ENCODE peak calls at places on chromosomes 1 and 21, in seven cellular contexts. F, K, G, E, N, Y and Q are unnamed samples.

GRCh38 chr21:45991606-45992301 is 10.2 kb downstream of the COL6A1 start:
- DNase-seq in F (no peak), K (no peak), G (no peak), E (no peak), N (no peak), Y (no peak), Q (no peak)

GRCh38 chr1:199691540-199691939 is 336.0 kb upstream of the NR5A2 start:
- DNase-seq in F (peak), K (no peak), G (peak), E (peak), N (no peak), Y (no peak), Q (no peak)

GRCh38 chr1:36387141-36387949 is 1.6 kb upstream of the STK40 start:
- DNase-seq in F (peak), K (peak), G (peak), E (peak), N (no peak), Y (no peak), Q (peak)

GRCh38 chr1:227729881-227730629 is 5.0 kb downstream of the JMJD4 start:
- DNase-seq in F (peak), K (peak), G (peak), E (peak), N (peak), Y (peak), Q (peak)

GRCh38 chr1:26991310-26992116 is 2.0 kb upstream of the TRNP1 start:
- DNase-seq in F (peak), K (no peak), G (peak), E (no peak), N (no peak), Y (peak), Q (no peak)

GRCh38 chr21:43315244-43316137 is 111.4 kb downstream of the SIK1 start:
- DNase-seq in F (no peak), K (no peak), G (no peak), E (no peak), N (no peak), Y (no peak), Q (no peak)

GRCh38 chr1:85450832-85451231 is 14.1 kb downstream of the DDAH1 start:
- DNase-seq in F (no peak), K (no peak), G (no peak), E (no peak), N (no peak), Y (no peak), Q (no peak)

GRCh38 chr1:32307313-32307712 is 15.4 kb downstream of the HDAC1 start:
- DNase-seq in F (peak), K (no peak), G (no peak), E (no peak), N (no peak), Y (no peak), Q (peak)

GRCh38 chr1:121443131-121443530 is 258.4 kb downstream of the SRGAP2C start:
- DNase-seq in F (peak), K (no peak), G (peak), E (no peak), N (no peak), Y (no peak), Q (no peak)

GRCh38 chr1:24027838-24028468 is 47.8 kb upstream of the SRSF10 start:
- DNase-seq in F (peak), K (no peak), G (peak), E (no peak), N (no peak), Y (no peak), Q (peak)

GRCh38 chr1:43935711-43936427 is 2.3 kb downstream of the ARTN start:
- DNase-seq in F (no peak), K (no peak), G (no peak), E (peak), N (peak), Y (peak), Q (no peak)

GRCh38 chr1:228374711-228375577 is 31.7 kb downstream of the TRIM11 start:
- DNase-seq in F (peak), K (no peak), G (no peak), E (no peak), N (no peak), Y (no peak), Q (no peak)

GRCh38 chr1:246012271-246012854 is 494.7 kb downstream of the SMYD3 start:
- DNase-seq in F (peak), K (peak), G (peak), E (peak), N (no peak), Y (peak), Q (no peak)

GRCh38 chr1:156394835-156395461 is 25.9 kb downstream of the RHBG start:
- DNase-seq in F (no peak), K (no peak), G (no peak), E (no peak), N (no peak), Y (no peak), Q (no peak)

GRCh38 chr1:229295745-229296144 is 24.8 kb downstream of the RAB4A start:
- DNase-seq in F (no peak), K (no peak), G (no peak), E (no peak), N (no peak), Y (no peak), Q (no peak)

GRCh38 chr1:9852410-9853301 is 28.9 kb upstream of the CLSTN1 start:
- DNase-seq in F (peak), K (no peak), G (peak), E (peak), N (no peak), Y (no peak), Q (peak)

GRCh38 chr1:3063379-3064295 is 5.4 kb upstream of the PRDM16 start:
- DNase-seq in F (no peak), K (no peak), G (no peak), E (no peak), N (peak), Y (no peak), Q (no peak)

GRCh38 chr1:37239225-37239740 is 205.0 kb upstream of the GRIK3 start:
- DNase-seq in F (no peak), K (no peak), G (no peak), E (no peak), N (no peak), Y (no peak), Q (no peak)

DNA sequence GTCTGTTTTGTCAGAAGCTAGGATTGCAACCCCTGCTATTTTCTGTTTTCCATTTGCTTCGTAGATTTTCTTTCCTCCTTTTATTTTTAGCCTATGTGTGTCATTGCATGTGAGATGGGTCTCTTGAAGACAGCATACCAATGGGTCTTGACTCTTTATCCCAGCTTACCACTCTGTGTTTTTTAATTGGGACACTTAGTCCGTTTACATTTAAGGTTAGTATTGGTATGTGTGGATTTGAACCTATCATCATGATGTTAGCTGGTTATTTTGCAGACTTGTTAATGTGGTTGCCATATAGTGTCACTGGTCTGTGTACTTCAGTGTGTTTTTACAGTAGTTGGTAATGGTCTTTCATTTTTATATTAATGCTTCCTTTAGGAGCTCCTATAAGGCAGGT is 141.5 kb downstream of the DNAH14 start:
- DNase-seq in F (no peak), K (no peak), G (no peak), E (no peak), N (no peak), Y (no peak), Q (no peak)
- H3K4ac ChIP-seq in F (no peak), K (no peak), G (no peak), E (no peak), N (no peak), Y (no peak), Q (no peak)

GRCh38 chr1:208225954-208226937 is 17.9 kb downstream of the PLXNA2 start:
- DNase-seq in F (no peak), K (no peak), G (peak), E (no peak), N (no peak), Y (no peak), Q (no peak)

GRCh38 chr1:208230668-208231529 is 13.3 kb downstream of the PLXNA2 start:
- DNase-seq in F (no peak), K (no peak), G (no peak), E (no peak), N (no peak), Y (no peak), Q (no peak)

GRCh38 chr1:208227366-208227765 is 16.8 kb downstream of the PLXNA2 start:
- DNase-seq in F (no peak), K (no peak), G (no peak), E (no peak), N (no peak), Y (no peak), Q (no peak)

GRCh38 chr1:208228550-208228949 is 15.6 kb downstream of the PLXNA2 start:
- DNase-seq in F (no peak), K (no peak), G (no peak), E (no peak), N (no peak), Y (no peak), Q (no peak)

DNA sequence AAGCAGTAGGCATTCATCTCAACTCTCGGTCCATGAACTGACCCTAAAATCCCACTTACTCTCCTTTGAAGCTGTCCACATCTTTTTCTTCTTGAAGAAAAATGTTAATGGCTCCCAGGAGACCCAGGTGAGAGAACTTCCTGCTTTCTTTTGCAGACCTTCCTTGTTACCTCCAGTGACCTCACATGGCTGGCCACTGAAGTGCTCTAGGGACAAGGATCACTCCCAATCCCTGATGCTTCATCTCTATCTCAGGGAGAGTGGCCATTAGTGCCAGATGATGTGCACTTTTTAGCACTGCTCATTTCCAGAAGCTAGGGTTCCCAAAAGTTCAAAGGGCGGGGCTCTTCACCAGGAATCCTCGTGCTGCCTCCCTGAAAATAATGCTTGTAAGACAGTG is 16.2 kb downstream of the PLXNA2 start:
- DNase-seq in F (no peak), K (no peak), G (no peak), E (no peak), N (no peak), Y (no peak), Q (no peak)
- H2BK120ac ChIP-seq in F (no peak), K (no peak), G (no peak), E (no peak), N (no peak), Y (no peak), Q (no peak)

GRCh38 chr1:224919508-224919907 is 10.0 kb upstream of the DNAH14 start:
- DNase-seq in F (no peak), K (no peak), G (no peak), E (no peak), N (no peak), Y (no peak), Q (no peak)

GRCh38 chr1:224922404-224923164 is 6.9 kb upstream of the DNAH14 start:
- DNase-seq in F (peak), K (peak), G (peak), E (peak), N (peak), Y (peak), Q (peak)

GRCh38 chr1:224921354-224921753 is 8.1 kb upstream of the DNAH14 start:
- DNase-seq in F (no peak), K (no peak), G (no peak), E (no peak), N (no peak), Y (no peak), Q (peak)

GRCh38 chr1:224923726-224924125 is 5.7 kb upstream of the DNAH14 start:
- DNase-seq in F (no peak), K (no peak), G (no peak), E (peak), N (no peak), Y (no peak), Q (peak)

GRCh38 chr1:224920930-224921329 is 8.5 kb upstream of the DNAH14 start:
- DNase-seq in F (no peak), K (no peak), G (no peak), E (no peak), N (no peak), Y (no peak), Q (no peak)
- H3K4ac ChIP-seq in F (no peak), K (no peak), G (no peak), E (no peak), N (no peak), Y (no peak), Q (no peak)

DNA sequence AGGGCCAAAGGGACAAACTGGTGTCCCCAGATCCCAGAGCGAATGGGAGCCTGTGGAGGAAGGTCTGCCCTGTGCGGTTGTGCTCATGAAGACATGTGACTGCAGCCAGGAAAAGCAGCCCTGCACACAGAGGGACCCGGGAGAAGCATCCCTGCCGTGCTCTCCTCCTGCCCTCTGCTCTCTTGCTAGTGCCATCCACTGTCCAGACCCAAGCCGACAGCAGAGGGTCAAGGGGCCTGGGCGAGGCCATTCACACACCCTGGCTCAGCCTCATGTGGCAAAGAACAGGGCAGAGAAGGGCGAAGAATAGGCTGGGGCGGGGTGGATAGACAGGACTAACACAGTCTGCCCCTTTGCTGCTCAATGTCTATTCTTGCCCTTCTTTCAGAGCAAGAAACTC is 17.4 kb downstream of the DMRTB1 start:
- DNase-seq in F (no peak), K (no peak), G (no peak), E (no peak), N (no peak), Y (peak), Q (no peak)
- H2BK120ac ChIP-seq in F (no peak), K (no peak), G (no peak), E (no peak), N (no peak), Y (no peak), Q (no peak)

DNA sequence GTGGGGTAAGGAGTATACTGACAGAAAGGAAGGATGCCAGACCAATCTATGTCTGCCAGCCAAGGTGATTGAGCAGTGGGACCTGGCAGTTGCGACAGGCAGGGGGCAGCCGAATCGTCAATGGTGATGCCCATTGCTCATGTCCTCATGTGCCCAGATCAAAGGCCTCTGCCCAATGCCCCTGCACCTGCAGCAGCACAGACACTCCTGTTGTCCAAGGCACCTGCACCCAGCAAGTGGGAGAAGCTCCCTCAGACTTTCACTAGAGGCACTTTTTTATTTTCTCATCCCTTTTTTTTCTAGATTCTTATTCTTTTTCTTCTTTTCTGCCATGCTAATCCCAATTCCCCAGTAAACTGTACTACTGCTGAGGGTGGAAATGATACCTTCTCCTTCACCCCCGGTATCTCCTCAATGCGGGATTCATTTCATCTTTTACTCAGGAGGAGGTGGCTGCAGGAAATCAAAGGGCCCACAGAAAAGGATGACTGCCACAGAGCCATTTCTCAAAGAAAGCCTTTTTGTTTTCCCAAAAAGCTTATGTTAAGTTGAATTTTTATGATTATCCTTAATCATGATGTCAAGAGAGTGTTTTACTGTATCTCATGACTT is 332.0 kb downstream of the PAPPA2 start:
- DNase-seq in F (no peak), K (no peak), G (no peak), E (peak), N (no peak), Y (no peak), Q (no peak)
- H3K4ac ChIP-seq in F (no peak), K (no peak), G (no peak), E (no peak), N (no peak), Y (no peak), Q (no peak)

GRCh38 chr1:194176212-194176611 is 989.8 kb upstream of the B3GALT2 start:
- DNase-seq in F (no peak), K (peak), G (no peak), E (peak), N (no peak), Y (no peak), Q (no peak)
- H2BK120ac ChIP-seq in F (no peak), K (no peak), G (no peak), E (no peak), N (peak), Y (no peak), Q (no peak)

GRCh38 chr1:17875171-17875881 is 120.2 kb downstream of the ACTL8 start:
- DNase-seq in F (peak), K (no peak), G (peak), E (no peak), N (no peak), Y (no peak), Q (no peak)
- H3K4ac ChIP-seq in F (peak), K (no peak), G (peak), E (no peak), N (no peak), Y (no peak), Q (no peak)